ENCODE peak calls at places on chromosome 17, in four cellular contexts. One of them, this sample, is unnamed.

GRCh38 chr17:73192219-73192893 is 499 bp upstream of the COG1 start:
- DNase-seq in K562: peak
- DNase-seq in GM12878: no peak
- DNase-seq in HL-60: peak
- DNase-seq in this sample: peak

GRCh38 chr17:19237389-19238166 is 412 bp downstream of the EPN2 start:
- DNase-seq in K562: peak
- DNase-seq in HL-60: no peak
- DNase-seq in GM12878: no peak
- DNase-seq in this sample: peak

GRCh38 chr17:66123163-66123562 is 68.8 kb downstream of the CEP112 start:
- DNase-seq in K562: no peak
- DNase-seq in GM12878: no peak
- DNase-seq in HL-60: no peak
- DNase-seq in this sample: no peak

GRCh38 chr17:29179232-29180036 is 764 bp downstream of the MYO18A start:
- DNase-seq in K562: peak
- DNase-seq in GM12878: no peak
- DNase-seq in HL-60: no peak
- DNase-seq in this sample: no peak

GRCh38 chr17:72030067-72030899 is 90.5 kb upstream of the SOX9 start:
- DNase-seq in GM12878: peak
- DNase-seq in K562: no peak
- DNase-seq in HL-60: no peak
- DNase-seq in this sample: peak

GRCh38 chr17:8606415-8606814 is 24.1 kb downstream of the MYH10 start:
- DNase-seq in HL-60: no peak
- DNase-seq in K562: no peak
- DNase-seq in GM12878: no peak
- DNase-seq in this sample: no peak

GRCh38 chr17:57433396-57433944 is 177.1 kb downstream of the MSI2 start:
- DNase-seq in HL-60: no peak
- DNase-seq in K562: no peak
- DNase-seq in GM12878: no peak
- DNase-seq in this sample: no peak

GRCh38 chr17:11803226-11803625 is 194.0 kb downstream of the ZNF18 start:
- DNase-seq in K562: no peak
- DNase-seq in GM12878: no peak
- DNase-seq in HL-60: no peak
- DNase-seq in this sample: no peak

GRCh38 chr17:18115517-18115916 is 7.0 kb downstream of the MYO15A start:
- DNase-seq in GM12878: no peak
- DNase-seq in HL-60: no peak
- DNase-seq in K562: no peak
- DNase-seq in this sample: no peak

GRCh38 chr17:71035226-71035625 is 865.9 kb downstream of the KCNJ2 start:
- DNase-seq in HL-60: no peak
- DNase-seq in GM12878: no peak
- DNase-seq in K562: no peak
- DNase-seq in this sample: no peak

GRCh38 chr17:9274973-9275372 is 253.7 kb downstream of the NTN1 start:
- DNase-seq in GM12878: no peak
- DNase-seq in HL-60: no peak
- DNase-seq in K562: no peak
- DNase-seq in this sample: no peak

GRCh38 chr17:66337866-66338472 is 35.6 kb downstream of the PRKCA start:
- DNase-seq in K562: no peak
- DNase-seq in HL-60: no peak
- DNase-seq in GM12878: no peak
- DNase-seq in this sample: no peak

GRCh38 chr17:13114601-13115024 is 96.8 kb upstream of the ELAC2 start:
- DNase-seq in HL-60: no peak
- DNase-seq in K562: peak
- DNase-seq in GM12878: no peak
- DNase-seq in this sample: no peak

GRCh38 chr17:64147110-64148016 is 17.4 kb upstream of the ERN1 start:
- DNase-seq in K562: no peak
- DNase-seq in HL-60: no peak
- DNase-seq in GM12878: no peak
- DNase-seq in this sample: no peak
- TF ChIP-seq SPI1 in K562: no peak
- TF ChIP-seq SPI1 in HL-60: no peak
- TF ChIP-seq SPI1 in GM12878: no peak
- TF ChIP-seq SPI1 in this sample: no peak

GRCh38 chr17:7307686-7308624 is 527 bp downstream of the EIF5A start:
- DNase-seq in GM12878: no peak
- DNase-seq in K562: peak
- DNase-seq in HL-60: peak
- DNase-seq in this sample: no peak
- TF ChIP-seq POLR2AphosphoS5 in GM12878: no peak
- TF ChIP-seq POLR2AphosphoS5 in K562: no peak
- TF ChIP-seq POLR2AphosphoS5 in HL-60: no peak
- TF ChIP-seq POLR2AphosphoS5 in this sample: no peak

GRCh38 chr17:58786586-58787295 is 31.1 kb downstream of the PPM1E start:
- DNase-seq in K562: peak
- DNase-seq in HL-60: peak
- DNase-seq in GM12878: no peak
- DNase-seq in this sample: no peak
- TF ChIP-seq SPI1 in K562: no peak
- TF ChIP-seq SPI1 in HL-60: no peak
- TF ChIP-seq SPI1 in GM12878: no peak
- TF ChIP-seq SPI1 in this sample: no peak

DNA sequence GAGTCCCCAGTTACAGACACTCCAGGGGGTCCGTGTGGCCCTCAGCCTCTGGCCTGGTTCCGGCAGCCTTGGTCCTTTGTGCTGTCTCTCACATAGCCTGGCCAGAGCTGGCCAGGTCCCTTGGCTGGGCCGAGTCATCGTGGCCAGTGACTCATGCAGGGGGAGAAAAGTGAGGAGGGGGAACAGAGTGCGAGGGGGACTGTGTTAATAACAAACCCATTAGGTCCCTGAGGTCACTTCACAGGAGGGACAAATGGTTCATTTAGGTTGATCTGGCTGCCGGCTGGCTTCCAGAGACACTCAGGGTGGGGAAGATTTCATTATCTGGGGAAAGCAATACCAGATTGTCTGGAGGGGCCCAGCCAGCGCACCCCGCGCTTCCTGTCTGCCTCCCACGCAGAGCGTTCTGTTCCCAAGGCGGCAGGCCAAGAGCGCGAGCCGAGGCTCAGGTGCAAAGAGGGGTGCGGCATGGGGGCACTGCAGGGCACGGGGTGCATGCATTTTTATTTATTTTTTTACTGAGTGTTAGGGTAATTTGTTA is 223.1 kb downstream of the SEC14L1 start:
- DNase-seq in GM12878: no peak
- DNase-seq in K562: peak
- DNase-seq in HL-60: no peak
- DNase-seq in this sample: no peak
- TF ChIP-seq POLR2AphosphoS5 in GM12878: no peak
- TF ChIP-seq POLR2AphosphoS5 in K562: peak
- TF ChIP-seq POLR2AphosphoS5 in HL-60: no peak
- TF ChIP-seq POLR2AphosphoS5 in this sample: no peak

DNA sequence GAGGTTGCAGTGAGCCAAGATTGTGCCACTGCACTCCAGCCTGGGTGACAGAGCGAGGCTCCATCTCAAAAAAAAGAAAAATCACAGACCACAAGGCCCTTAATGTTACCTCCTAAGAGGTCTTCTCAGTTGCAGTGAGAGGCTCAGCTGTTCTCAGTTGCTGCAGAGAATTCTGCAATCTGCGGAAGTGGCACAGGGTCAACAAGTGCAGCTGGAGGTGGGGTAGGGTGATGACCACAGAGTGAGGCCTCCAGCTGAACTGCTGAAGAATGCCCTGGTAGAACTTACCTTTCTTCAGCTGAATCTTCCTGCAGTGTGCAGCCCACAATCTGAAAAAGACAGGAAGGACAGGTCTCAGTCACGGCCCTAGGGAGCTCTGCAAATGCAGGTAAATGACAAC is 26.3 kb downstream of the CNTNAP1 start:
- DNase-seq in HL-60: no peak
- DNase-seq in K562: no peak
- DNase-seq in GM12878: no peak
- DNase-seq in this sample: no peak
- TF ChIP-seq SPI1 in HL-60: no peak
- TF ChIP-seq SPI1 in K562: no peak
- TF ChIP-seq SPI1 in GM12878: no peak
- TF ChIP-seq SPI1 in this sample: no peak

This sample was measured in GM12891.